ENCODE peak calls at places on chromosomes 2 and 18, in five cellular contexts. G is neuronal stem cell, S is mesenchymal stem cell, L is H1, D is trophoblast cell. U is an unnamed sample.

GRCh38 chr2:149617057-149617456 is 29.5 kb upstream of the MMADHC start:
- DNase-seq in G (no peak), S (no peak), L (no peak), D (no peak), U (no peak)

GRCh38 chr2:70214958-70215357 is 24.1 kb upstream of the C2orf42 start:
- DNase-seq in G (no peak), S (no peak), L (no peak), D (no peak), U (no peak)

GRCh38 chr2:11967946-11968465 is 221.6 kb downstream of the LPIN1 start:
- DNase-seq in G (no peak), S (peak; percentile 43), L (no peak), D (no peak), U (no peak)

GRCh38 chr2:45068643-45069140 is 59.4 kb upstream of the SIX2 start:
- DNase-seq in G (no peak), S (no peak), L (no peak), D (no peak), U (no peak)

GRCh38 chr2:190746971-190747761 is 98.3 kb downstream of the NAB1 start:
- DNase-seq in G (no peak), S (peak; percentile 66), L (no peak), D (no peak), U (no peak)

GRCh38 chr2:215614296-215614695 is 178.4 kb upstream of the FN1 start:
- DNase-seq in G (no peak), S (no peak), L (no peak), D (no peak), U (no peak)

GRCh38 chr2:237665713-237666143 is 38.3 kb downstream of the LRRFIP1 start:
- DNase-seq in G (peak; percentile 40), S (no peak), L (no peak), D (no peak), U (peak; percentile 68)

GRCh38 chr18:50709215-50709614 is 110.6 kb downstream of the MRO start:
- DNase-seq in G (no peak), S (no peak), L (no peak), D (no peak), U (peak; percentile 53)

GRCh38 chr2:96315400-96316071 is 9.6 kb upstream of the ITPRIPL1 start:
- DNase-seq in G (no peak), S (peak; percentile 53), L (no peak), D (no peak), U (no peak)

GRCh38 chr2:104658149-104658839 is 195.6 kb upstream of the POU3F3 start:
- DNase-seq in G (peak; percentile 26), S (no peak), L (peak; percentile 74), D (no peak), U (peak; percentile 75)

GRCh38 chr18:37764526-37764925 is 198.9 kb upstream of the CELF4 start:
- DNase-seq in G (no peak), S (no peak), L (no peak), D (no peak), U (no peak)

GRCh38 chr18:10047237-10047636 is 133.4 kb downstream of the VAPA start:
- DNase-seq in G (no peak), S (peak; percentile 78), L (no peak), D (no peak), U (no peak)

GRCh38 chr18:10042492-10042891 is 128.7 kb downstream of the VAPA start:
- DNase-seq in G (no peak), S (no peak), L (no peak), D (no peak), U (no peak)

GRCh38 chr18:10046178-10046807 is 132.5 kb downstream of the VAPA start:
- DNase-seq in G (no peak), S (no peak), L (no peak), D (no peak), U (no peak)

GRCh38 chr18:10044054-10044453 is 130.2 kb downstream of the VAPA start:
- DNase-seq in G (no peak), S (no peak), L (no peak), D (no peak), U (no peak)

GRCh38 chr18:10045296-10045891 is 131.6 kb downstream of the VAPA start:
- DNase-seq in G (no peak), S (no peak), L (no peak), D (no peak), U (no peak)
- H2BK12ac ChIP-seq in G (no peak overlapping the region), S (peak overlapping the region; percentile 98), L (peak overlapping the region; percentile 23), D (no peak overlapping the region), U (no peak overlapping the region)

GRCh38 chr2:236417150-236417549 is 152.5 kb upstream of the ACKR3 start:
- DNase-seq in G (no peak), S (no peak), L (no peak), D (no peak), U (no peak)
- H2BK12ac ChIP-seq in G (no peak overlapping the region), S (no peak overlapping the region), L (no peak overlapping the region), D (no peak overlapping the region), U (no peak overlapping the region)

GRCh38 chr2:138898855-138899254 is 118.7 kb upstream of the NXPH2 start:
- DNase-seq in G (no peak), S (no peak), L (no peak), D (no peak), U (no peak)
- H2BK12ac ChIP-seq in G (no peak overlapping the region), S (no peak overlapping the region), L (no peak overlapping the region), D (no peak overlapping the region), U (no peak overlapping the region)

DNA sequence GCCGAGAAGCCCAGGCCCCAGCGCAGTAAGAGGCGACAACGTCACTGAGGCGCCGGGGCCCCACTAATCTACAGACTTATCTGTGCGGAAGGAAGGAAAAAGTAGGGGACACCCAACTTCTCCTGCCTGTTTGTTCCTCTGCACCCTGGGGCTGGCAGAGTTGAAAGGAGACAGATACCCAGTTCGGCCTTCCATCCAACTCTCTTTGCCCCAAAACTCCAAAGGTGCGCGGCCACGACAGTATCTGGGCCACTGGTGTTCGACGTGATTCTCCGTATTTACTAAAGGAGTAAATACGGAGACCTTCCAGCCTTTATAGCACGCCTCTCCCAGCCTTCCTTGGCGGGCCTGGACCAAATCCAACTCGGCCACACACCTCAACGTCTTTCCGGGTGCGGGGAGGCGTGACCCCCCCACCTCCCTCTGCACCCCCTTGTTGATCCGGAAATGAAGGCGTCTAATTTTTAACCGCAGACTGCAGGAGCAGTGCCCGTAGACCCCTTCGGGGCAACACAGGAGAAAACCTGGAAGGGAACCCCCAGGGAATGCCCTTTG is 1.6 kb downstream of the SMAD7 start:
- DNase-seq in G (no peak), S (peak; percentile 64), L (no peak), D (no peak), U (no peak)
- H2BK12ac ChIP-seq in G (no peak overlapping the region), S (peak overlapping the region; percentile 23), L (peak overlapping the region; percentile 27), D (peak overlapping the region; percentile 18), U (no peak overlapping the region)

GRCh38 chr2:217623513-217623912 is 379.3 kb downstream of the TNS1 start:
- DNase-seq in G (no peak), S (no peak), L (no peak), D (no peak), U (no peak)
- H2BK12ac ChIP-seq in G (no peak overlapping the region), S (no peak overlapping the region), L (no peak overlapping the region), D (no peak overlapping the region), U (no peak overlapping the region)

GRCh38 chr18:12361770-12362378 is 15.2 kb downstream of the AFG3L2 start:
- DNase-seq in G (no peak), S (peak; percentile 16), L (no peak), D (no peak), U (no peak)

GRCh38 chr18:12362473-12363174 is 14.4 kb downstream of the AFG3L2 start:
- DNase-seq in G (no peak), S (no peak), L (no peak), D (no peak), U (no peak)

GRCh38 chr18:12369211-12369610 is 7.8 kb downstream of the AFG3L2 start:
- DNase-seq in G (no peak), S (no peak), L (no peak), D (peak; percentile 78), U (no peak)

GRCh38 chr18:12366794-12367193 is 10.2 kb downstream of the AFG3L2 start:
- DNase-seq in G (no peak), S (no peak), L (no peak), D (no peak), U (no peak)

GRCh38 chr18:12366379-12366778 is 10.6 kb downstream of the AFG3L2 start:
- DNase-seq in G (no peak), S (no peak), L (no peak), D (no peak), U (no peak)
- H2BK12ac ChIP-seq in G (no peak overlapping the region), S (no peak overlapping the region), L (no peak overlapping the region), D (no peak overlapping the region), U (no peak overlapping the region)

GRCh38 chr18:23534276-23534675 is 31.0 kb downstream of the RMC1 start:
- DNase-seq in G (no peak), S (no peak), L (no peak), D (no peak), U (no peak)
- H2BK12ac ChIP-seq in G (no peak overlapping the region), S (no peak overlapping the region), L (no peak overlapping the region), D (no peak overlapping the region), U (no peak overlapping the region)

GRCh38 chr2:68050353-68050752 is 12.5 kb downstream of the C1D start:
- DNase-seq in G (no peak), S (no peak), L (no peak), D (no peak), U (no peak)
- H2BK12ac ChIP-seq in G (no peak overlapping the region), S (no peak overlapping the region), L (no peak overlapping the region), D (no peak overlapping the region), U (no peak overlapping the region)

GRCh38 chr2:157822993-157823392 is 53.1 kb downstream of the ACVR1 start:
- DNase-seq in G (no peak), S (peak; percentile 64), L (no peak), D (no peak), U (no peak)
- H2BK12ac ChIP-seq in G (no peak overlapping the region), S (no peak overlapping the region), L (no peak overlapping the region), D (no peak overlapping the region), U (no peak overlapping the region)

DNA sequence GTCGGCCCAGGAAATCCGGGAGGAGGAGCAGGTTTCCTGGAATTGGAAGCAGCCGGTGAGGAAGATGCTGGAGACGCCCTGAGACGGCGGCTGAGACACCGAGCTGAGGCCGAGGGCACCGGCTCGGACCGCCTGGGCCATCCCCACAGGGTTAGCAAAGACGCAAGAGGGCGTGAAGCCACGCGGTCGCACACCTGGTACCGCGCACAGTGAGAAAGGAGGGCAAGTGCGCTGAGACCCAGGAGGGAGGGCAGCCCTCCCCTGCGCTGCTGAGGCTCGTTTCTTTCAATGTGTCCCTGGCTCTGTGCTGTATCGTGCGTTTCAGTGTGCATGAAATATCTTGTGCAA is 54.5 kb upstream of the SALL3 start:
- DNase-seq in G (no peak), S (no peak), L (no peak), D (no peak), U (no peak)
- H2BK12ac ChIP-seq in G (no peak overlapping the region), S (no peak overlapping the region), L (no peak overlapping the region), D (no peak overlapping the region), U (no peak overlapping the region)

U was measured in H9.